ENCODE peak calls at places on chromosomes 16 and 17, in nine cellular contexts. One of them, this sample, is unnamed.

GRCh38 chr17:79306688-79307323 is 232.2 kb downstream of the ENGASE start:
- DNase-seq in fibroblast of the aortic adventitia: peak; percentile 5
- DNase-seq in GM13977: no peak
- DNase-seq in NCI-H1105 treated with DMSO at 0.1 percent for 48 hours: peak; percentile 69
- DNase-seq in endothelial cell: no peak
- DNase-seq in RWPE1: no peak
- DNase-seq in hippocampal formation: no peak
- DNase-seq in stomach: peak; percentile 68
- DNase-seq in activated CD4-positive, alpha-beta T cell treated with anti-CD3 and anti-CD28 coated beads, Interleukin-2, amount 10 ng/mL, durations not matched to agents 7 days and 5 days: no peak
- DNase-seq in this sample: peak; percentile 52

GRCh38 chr16:31216552-31217530 is at the start of gene PYDC1:
- DNase-seq in activated CD4-positive, alpha-beta T cell treated with anti-CD3 and anti-CD28 coated beads, Interleukin-2, amount 10 ng/mL, durations not matched to agents 7 days and 5 days: no peak
- DNase-seq in RWPE1: no peak
- DNase-seq in fibroblast of the aortic adventitia: no peak
- DNase-seq in endothelial cell: no peak
- DNase-seq in NCI-H1105 treated with DMSO at 0.1 percent for 48 hours: no peak
- DNase-seq in stomach: no peak
- DNase-seq in GM13977: peak; percentile 51
- DNase-seq in hippocampal formation: no peak
- DNase-seq in this sample: no peak

GRCh38 chr17:58060596-58061191 is 22.5 kb upstream of the DYNLL2 start:
- DNase-seq in stomach: no peak
- DNase-seq in endothelial cell: no peak
- DNase-seq in NCI-H1105 treated with DMSO at 0.1 percent for 48 hours: peak; percentile 10
- DNase-seq in fibroblast of the aortic adventitia: peak; percentile 15
- DNase-seq in GM13977: no peak
- DNase-seq in hippocampal formation: peak; percentile 23
- DNase-seq in activated CD4-positive, alpha-beta T cell treated with anti-CD3 and anti-CD28 coated beads, Interleukin-2, amount 10 ng/mL, durations not matched to agents 7 days and 5 days: no peak
- DNase-seq in RWPE1: no peak
- DNase-seq in this sample: peak; percentile 22

GRCh38 chr17:81508639-81509047 is 4.0 kb downstream of the ACTG1 start:
- DNase-seq in activated CD4-positive, alpha-beta T cell treated with anti-CD3 and anti-CD28 coated beads, Interleukin-2, amount 10 ng/mL, durations not matched to agents 7 days and 5 days: no peak
- DNase-seq in hippocampal formation: no peak
- DNase-seq in stomach: no peak
- DNase-seq in NCI-H1105 treated with DMSO at 0.1 percent for 48 hours: no peak
- DNase-seq in endothelial cell: no peak
- DNase-seq in GM13977: no peak
- DNase-seq in RWPE1: no peak
- DNase-seq in fibroblast of the aortic adventitia: peak; percentile 58
- DNase-seq in this sample: peak; percentile 53

GRCh38 chr17:31116167-31116566 is 21.4 kb downstream of the NF1 start:
- DNase-seq in stomach: no peak
- DNase-seq in GM13977: no peak
- DNase-seq in endothelial cell: no peak
- DNase-seq in RWPE1: no peak
- DNase-seq in hippocampal formation: no peak
- DNase-seq in activated CD4-positive, alpha-beta T cell treated with anti-CD3 and anti-CD28 coated beads, Interleukin-2, amount 10 ng/mL, durations not matched to agents 7 days and 5 days: no peak
- DNase-seq in fibroblast of the aortic adventitia: no peak
- DNase-seq in NCI-H1105 treated with DMSO at 0.1 percent for 48 hours: no peak
- DNase-seq in this sample: no peak

GRCh38 chr17:28843810-28844137 is 1.2 kb upstream of the FAM222B start:
- DNase-seq in activated CD4-positive, alpha-beta T cell treated with anti-CD3 and anti-CD28 coated beads, Interleukin-2, amount 10 ng/mL, durations not matched to agents 7 days and 5 days: no peak
- DNase-seq in hippocampal formation: no peak
- DNase-seq in fibroblast of the aortic adventitia: no peak
- DNase-seq in RWPE1: no peak
- DNase-seq in GM13977: no peak
- DNase-seq in NCI-H1105 treated with DMSO at 0.1 percent for 48 hours: no peak
- DNase-seq in stomach: no peak
- DNase-seq in endothelial cell: no peak
- DNase-seq in this sample: no peak

GRCh38 chr17:50201226-50201854 is at the start of gene COL1A1:
- DNase-seq in endothelial cell: no peak
- DNase-seq in hippocampal formation: no peak
- DNase-seq in activated CD4-positive, alpha-beta T cell treated with anti-CD3 and anti-CD28 coated beads, Interleukin-2, amount 10 ng/mL, durations not matched to agents 7 days and 5 days: no peak
- DNase-seq in NCI-H1105 treated with DMSO at 0.1 percent for 48 hours: no peak
- DNase-seq in fibroblast of the aortic adventitia: peak; percentile 94
- DNase-seq in RWPE1: no peak
- DNase-seq in GM13977: no peak
- DNase-seq in stomach: peak; percentile 49
- DNase-seq in this sample: no peak

GRCh38 chr17:58398574-58399266 is 18.6 kb downstream of the RNF43 start:
- DNase-seq in NCI-H1105 treated with DMSO at 0.1 percent for 48 hours: no peak
- DNase-seq in stomach: no peak
- DNase-seq in hippocampal formation: no peak
- DNase-seq in endothelial cell: no peak
- DNase-seq in activated CD4-positive, alpha-beta T cell treated with anti-CD3 and anti-CD28 coated beads, Interleukin-2, amount 10 ng/mL, durations not matched to agents 7 days and 5 days: no peak
- DNase-seq in GM13977: no peak
- DNase-seq in RWPE1: no peak
- DNase-seq in fibroblast of the aortic adventitia: no peak
- DNase-seq in this sample: no peak

GRCh38 chr17:8755590-8756255 is 2.6 kb downstream of the SPDYE4 start:
- DNase-seq in fibroblast of the aortic adventitia: no peak
- DNase-seq in GM13977: no peak
- DNase-seq in endothelial cell: no peak
- DNase-seq in hippocampal formation: no peak
- DNase-seq in NCI-H1105 treated with DMSO at 0.1 percent for 48 hours: no peak
- DNase-seq in activated CD4-positive, alpha-beta T cell treated with anti-CD3 and anti-CD28 coated beads, Interleukin-2, amount 10 ng/mL, durations not matched to agents 7 days and 5 days: no peak
- DNase-seq in stomach: no peak
- DNase-seq in RWPE1: no peak
- DNase-seq in this sample: no peak

GRCh38 chr16:25199457-25199856 is 17.3 kb upstream of the AQP8 start:
- DNase-seq in endothelial cell: no peak
- DNase-seq in GM13977: no peak
- DNase-seq in fibroblast of the aortic adventitia: no peak
- DNase-seq in activated CD4-positive, alpha-beta T cell treated with anti-CD3 and anti-CD28 coated beads, Interleukin-2, amount 10 ng/mL, durations not matched to agents 7 days and 5 days: no peak
- DNase-seq in stomach: no peak
- DNase-seq in hippocampal formation: no peak
- DNase-seq in NCI-H1105 treated with DMSO at 0.1 percent for 48 hours: no peak
- DNase-seq in RWPE1: no peak
- DNase-seq in this sample: no peak

GRCh38 chr17:61803796-61804195 is 59.5 kb downstream of the BRIP1 start:
- DNase-seq in NCI-H1105 treated with DMSO at 0.1 percent for 48 hours: no peak
- DNase-seq in stomach: no peak
- DNase-seq in activated CD4-positive, alpha-beta T cell treated with anti-CD3 and anti-CD28 coated beads, Interleukin-2, amount 10 ng/mL, durations not matched to agents 7 days and 5 days: no peak
- DNase-seq in endothelial cell: no peak
- DNase-seq in fibroblast of the aortic adventitia: no peak
- DNase-seq in hippocampal formation: no peak
- DNase-seq in RWPE1: no peak
- DNase-seq in GM13977: no peak
- DNase-seq in this sample: no peak

GRCh38 chr17:40598021-40598927 is 33.0 kb upstream of the CCR7 start:
- DNase-seq in hippocampal formation: no peak
- DNase-seq in endothelial cell: no peak
- DNase-seq in activated CD4-positive, alpha-beta T cell treated with anti-CD3 and anti-CD28 coated beads, Interleukin-2, amount 10 ng/mL, durations not matched to agents 7 days and 5 days: peak; percentile 66
- DNase-seq in GM13977: no peak
- DNase-seq in NCI-H1105 treated with DMSO at 0.1 percent for 48 hours: no peak
- DNase-seq in RWPE1: no peak
- DNase-seq in stomach: no peak
- DNase-seq in fibroblast of the aortic adventitia: no peak
- DNase-seq in this sample: no peak

GRCh38 chr17:3890082-3890892 is 2.6 kb downstream of the CAMKK1 start:
- DNase-seq in GM13977: no peak
- DNase-seq in hippocampal formation: no peak
- DNase-seq in stomach: peak; percentile 41
- DNase-seq in fibroblast of the aortic adventitia: peak; percentile 83
- DNase-seq in NCI-H1105 treated with DMSO at 0.1 percent for 48 hours: no peak
- DNase-seq in RWPE1: peak; percentile 95
- DNase-seq in activated CD4-positive, alpha-beta T cell treated with anti-CD3 and anti-CD28 coated beads, Interleukin-2, amount 10 ng/mL, durations not matched to agents 7 days and 5 days: no peak
- DNase-seq in endothelial cell: no peak
- DNase-seq in this sample: peak; percentile 96

GRCh38 chr17:83109793-83110645 is 30.6 kb downstream of the METRNL start:
- DNase-seq in hippocampal formation: no peak
- DNase-seq in NCI-H1105 treated with DMSO at 0.1 percent for 48 hours: peak; percentile 71
- DNase-seq in activated CD4-positive, alpha-beta T cell treated with anti-CD3 and anti-CD28 coated beads, Interleukin-2, amount 10 ng/mL, durations not matched to agents 7 days and 5 days: no peak
- DNase-seq in fibroblast of the aortic adventitia: peak; percentile 99
- DNase-seq in stomach: peak; percentile 89
- DNase-seq in RWPE1: peak; percentile 93
- DNase-seq in GM13977: no peak
- DNase-seq in endothelial cell: no peak
- DNase-seq in this sample: peak; percentile 96

GRCh38 chr17:4969551-4970231 is 2.1 kb upstream of the SPAG7 start:
- DNase-seq in stomach: no peak
- DNase-seq in endothelial cell: no peak
- DNase-seq in RWPE1: no peak
- DNase-seq in GM13977: no peak
- DNase-seq in fibroblast of the aortic adventitia: peak; percentile 37
- DNase-seq in hippocampal formation: no peak
- DNase-seq in NCI-H1105 treated with DMSO at 0.1 percent for 48 hours: no peak
- DNase-seq in activated CD4-positive, alpha-beta T cell treated with anti-CD3 and anti-CD28 coated beads, Interleukin-2, amount 10 ng/mL, durations not matched to agents 7 days and 5 days: no peak
- DNase-seq in this sample: peak; percentile 9

GRCh38 chr17:28907709-28908475 is 5.0 kb upstream of the DHRS13 start:
- DNase-seq in stomach: no peak
- DNase-seq in activated CD4-positive, alpha-beta T cell treated with anti-CD3 and anti-CD28 coated beads, Interleukin-2, amount 10 ng/mL, durations not matched to agents 7 days and 5 days: no peak
- DNase-seq in RWPE1: no peak
- DNase-seq in fibroblast of the aortic adventitia: peak; percentile 78
- DNase-seq in endothelial cell: no peak
- DNase-seq in NCI-H1105 treated with DMSO at 0.1 percent for 48 hours: no peak
- DNase-seq in GM13977: no peak
- DNase-seq in hippocampal formation: no peak
- DNase-seq in this sample: no peak